ENCODE peak calls at places on chromosomes 13 and 19, in five cellular contexts. D, X, Y, F and V are unnamed samples.

GRCh38 chr19:47253467-47253881 is 2.9 kb upstream of the CCDC9 start:
- DNase-seq in F (no peak), Y (no peak), X (no peak), D (no peak), V (no peak)

GRCh38 chr19:10421240-10421948 is 1.1 kb downstream of the PDE4A start:
- DNase-seq in D (no peak), F (no peak), X (peak), Y (no peak), V (no peak)

GRCh38 chr13:113033498-113033897 is 64.5 kb downstream of the MCF2L start:
- DNase-seq in X (no peak), D (no peak), Y (no peak), F (no peak), V (no peak)

GRCh38 chr19:56314018-56314583 is 538 bp downstream of the ZSCAN5A start:
- DNase-seq in D (no peak), F (no peak), Y (no peak), X (no peak), V (no peak)

GRCh38 chr19:45154064-45154827 is 6.5 kb downstream of the NKPD1 start:
- DNase-seq in F (no peak), D (no peak), Y (no peak), X (peak), V (no peak)

GRCh38 chr13:78630509-78630908 is 27.2 kb upstream of the POU4F1 start:
- DNase-seq in F (no peak), X (no peak), D (no peak), Y (no peak), V (no peak)

GRCh38 chr19:30443531-30444252 is 71.5 kb downstream of the ZNF536 start:
- DNase-seq in Y (no peak), X (no peak), D (no peak), F (no peak), V (no peak)

GRCh38 chr19:8004723-8005513 is 523 bp downstream of the ELAVL1 start:
- DNase-seq in F (no peak), D (no peak), X (no peak), Y (no peak), V (peak)

GRCh38 chr19:49676136-49676689 is 858 bp upstream of the PRMT1 start:
- DNase-seq in F (peak), D (no peak), X (peak), Y (no peak), V (peak)

GRCh38 chr19:5850743-5851293 is 431 bp downstream of the FUT3 start:
- DNase-seq in D (peak), Y (no peak), X (no peak), F (no peak), V (no peak)

GRCh38 chr19:50882188-50882587 is 8.9 kb downstream of the KLK2 start:
- DNase-seq in F (no peak), Y (no peak), X (no peak), D (no peak), V (no peak)

GRCh38 chr13:100196380-100196779 is 107.5 kb downstream of the PCCA start:
- DNase-seq in X (no peak), F (no peak), D (no peak), Y (no peak), V (no peak)

GRCh38 chr19:56840452-56841193 is at the start of the genes PEG3 and ZIM2:
- DNase-seq in D (peak), Y (no peak), X (no peak), F (no peak), V (no peak)

GRCh38 chr19:30535011-30535410 is 162.8 kb downstream of the ZNF536 start:
- DNase-seq in Y (no peak), F (no peak), X (no peak), D (no peak), V (no peak)

GRCh38 chr19:29089315-29089855 is 123.6 kb downstream of the UQCRFS1 start:
- DNase-seq in D (no peak), Y (no peak), X (no peak), F (no peak), V (no peak)

GRCh38 chr19:16605552-16605951 is 22.5 kb downstream of the MED26 start:
- DNase-seq in D (no peak), F (peak), Y (no peak), X (no peak), V (no peak)

GRCh38 chr13:101838305-101838835 is 385.9 kb downstream of the ITGBL1 start:
- DNase-seq in X (no peak), D (no peak), F (no peak), Y (no peak), V (no peak)

GRCh38 chr19:4831351-4832340 is at the start of gene TICAM1:
- DNase-seq in F (no peak), Y (peak), X (peak), D (peak), V (peak)

GRCh38 chr19:35565016-35565856 is 1.8 kb upstream of the ATP4A start:
- DNase-seq in F (no peak), Y (no peak), D (no peak), X (no peak), V (no peak)

GRCh38 chr13:35534343-35534742 is 57.9 kb upstream of the MAB21L1 start:
- DNase-seq in F (no peak), Y (no peak), D (no peak), X (no peak), V (no peak)

GRCh38 chr13:46639033-46639981 is 86.3 kb downstream of the LRCH1 start:
- DNase-seq in F (no peak), Y (no peak), D (no peak), X (peak), V (peak)

GRCh38 chr13:31067416-31068118 is 94.1 kb downstream of the HSPH1 start:
- DNase-seq in Y (no peak), F (no peak), X (no peak), D (no peak), V (no peak)

GRCh38 chr13:75788494-75788991 is 152.4 kb downstream of the LMO7 start:
- DNase-seq in Y (no peak), D (no peak), F (no peak), X (no peak), V (no peak)

GRCh38 chr13:66972659-66973058 is 257.5 kb downstream of the PCDH9 start:
- DNase-seq in X (no peak), Y (no peak), D (no peak), F (no peak), V (no peak)

GRCh38 chr13:39776439-39776838 is 121.0 kb downstream of the COG6 start:
- DNase-seq in D (no peak), Y (no peak), F (no peak), X (peak), V (peak)

GRCh38 chr13:43838909-43839308 is 40.6 kb downstream of the CCDC122 start:
- DNase-seq in F (no peak), Y (no peak), X (no peak), D (no peak), V (no peak)

GRCh38 chr19:30420881-30421280 is 48.7 kb downstream of the ZNF536 start:
- DNase-seq in D (no peak), X (no peak), F (no peak), Y (no peak), V (no peak)

GRCh38 chr19:5949792-5950305 is 28.1 kb downstream of the RANBP3 start:
- DNase-seq in D (no peak), X (no peak), Y (peak), F (peak), V (no peak)

GRCh38 chr19:13095393-13095784 is 7.3 kb downstream of the LYL1 start:
- DNase-seq in F (no peak), X (no peak), Y (no peak), D (no peak), V (no peak)

GRCh38 chr19:53881482-53882390 is at the start of gene PRKCG:
- DNase-seq in Y (peak), F (peak), D (no peak), X (peak), V (no peak)